ENCODE peak calls at places on chromosomes 6 and 20, in nine cellular contexts. Y, H, C, U, E, X, W, R and A are unnamed samples. For H3K9me3, the result is how much of the 10 kb centered on the place peaks cover.

GRCh38 chr20:17457064-17457463 is 74.1 kb downstream of the BFSP1 start:
- DNase-seq in C (no peak), R (no peak), X (no peak), Y (no peak), W (no peak), U (no peak), E (no peak), H (no peak), A (no peak)

GRCh38 chr6:150767585-150768164 is 97.8 kb upstream of the MTHFD1L start:
- DNase-seq in R (no peak), U (no peak), W (peak), X (no peak), Y (no peak), C (no peak), E (no peak), H (no peak), A (peak)

GRCh38 chr20:31722388-31723281 is at the start of gene BCL2L1:
- DNase-seq in W (peak), H (peak), U (peak), E (peak), C (peak), R (peak), X (peak), Y (peak), A (peak)

GRCh38 chr6:12423852-12424251 is 133.7 kb downstream of the EDN1 start:
- DNase-seq in H (no peak), W (no peak), Y (no peak), X (no peak), E (no peak), U (no peak), R (no peak), C (no peak), A (no peak)

GRCh38 chr20:3777726-3778629 is 3.3 kb downstream of the SPEF1 start:
- DNase-seq in U (no peak), Y (peak), X (no peak), E (no peak), C (peak), W (peak), H (no peak), R (no peak), A (no peak)

GRCh38 chr6:42453027-42453648 is 1.4 kb upstream of the TRERF1 start:
- DNase-seq in E (peak), U (peak), C (peak), R (peak), X (peak), Y (peak), W (peak), H (peak), A (peak)

GRCh38 chr20:63519765-63520593 is 586 bp upstream of the PPDPF start:
- DNase-seq in H (no peak), R (peak), W (peak), X (no peak), C (peak), U (peak), E (peak), Y (peak), A (peak)

GRCh38 chr6:64812138-64812537 is 894.9 kb downstream of the EYS start:
- DNase-seq in Y (no peak), R (no peak), U (no peak), E (no peak), W (no peak), C (no peak), X (no peak), H (no peak), A (no peak)

GRCh38 chr20:46999821-47000465 is 105.3 kb downstream of the EYA2 start:
- DNase-seq in X (no peak), W (no peak), R (no peak), H (no peak), E (peak), U (no peak), C (no peak), Y (no peak), A (no peak)

GRCh38 chr6:24743265-24743943 is 24.4 kb upstream of the C6orf62 start:
- DNase-seq in C (peak), Y (no peak), R (no peak), W (peak), U (peak), E (no peak), X (no peak), H (peak), A (no peak)

GRCh38 chr6:52162940-52163908 is 23.0 kb upstream of the IL17A start:
- DNase-seq in C (peak), E (peak), X (peak), Y (no peak), W (peak), H (peak), R (no peak), U (peak), A (peak)

GRCh38 chr20:47934761-47935160 is 149.5 kb upstream of the SULF2 start:
- DNase-seq in C (peak), Y (no peak), W (no peak), U (no peak), R (no peak), H (no peak), X (no peak), E (no peak), A (no peak)

GRCh38 chr6:87660226-87660886 is 41.7 kb downstream of the AKIRIN2 start:
- DNase-seq in C (peak), U (peak), E (no peak), H (peak), X (no peak), Y (no peak), R (no peak), W (peak), A (no peak)

GRCh38 chr6:45448417-45449389 is 71.0 kb upstream of the SUPT3H start:
- DNase-seq in Y (no peak), C (no peak), W (no peak), R (no peak), H (no peak), E (no peak), U (peak), X (no peak), A (no peak)

GRCh38 chr6:11525468-11526155 is 11.9 kb upstream of the TMEM170B start:
- DNase-seq in C (peak), E (no peak), Y (no peak), R (no peak), H (no peak), W (no peak), X (no peak), U (peak), A (no peak)

GRCh38 chr6:120869397-120869796 is 464.9 kb downstream of the TBC1D32 start:
- DNase-seq in X (no peak), Y (no peak), C (peak), W (no peak), E (no peak), U (no peak), R (no peak), H (no peak), A (no peak)

GRCh38 chr6:14549319-14549770 is 431.8 kb downstream of the CD83 start:
- DNase-seq in W (no peak), R (no peak), H (no peak), Y (no peak), X (no peak), C (no peak), U (no peak), E (peak), A (no peak)

GRCh38 chr6:42761287-42762067 is 15.6 kb upstream of the TBCC start:
- DNase-seq in W (no peak), U (no peak), E (no peak), C (no peak), X (no peak), H (no peak), Y (no peak), R (no peak), A (no peak)

GRCh38 chr6:168884050-168884645 is 369.5 kb downstream of the THBS2 start:
- DNase-seq in R (no peak), W (no peak), E (no peak), U (no peak), Y (no peak), X (no peak), C (no peak), H (no peak), A (no peak)

GRCh38 chr6:63923139-63923739 is 287.6 kb downstream of the PHF3 start:
- DNase-seq in U (peak), C (peak), W (peak), X (peak), R (no peak), H (peak), E (peak), Y (no peak), A (no peak)

GRCh38 chr6:4466260-4466659 is 309.9 kb upstream of the CDYL start:
- DNase-seq in W (peak), X (no peak), U (peak), Y (peak), R (no peak), C (peak), E (no peak), H (no peak), A (no peak)

GRCh38 chr20:31674895-31675827 is 37.4 kb downstream of the COX4I2 start:
- DNase-seq in X (peak), H (no peak), R (peak), Y (peak), C (peak), E (peak), W (peak), U (peak), A (no peak)

GRCh38 chr6:27451660-27452390 is 21.1 kb downstream of the ZNF184 start:
- DNase-seq in Y (no peak), U (no peak), H (no peak), R (no peak), W (no peak), X (no peak), E (no peak), C (no peak), A (no peak)
- H3K9me3 ChIP-seq in Y (half or more), U (half or more), H (under half), R (half or more), W (under half), X (half or more), E (half or more), C (half or more), A (under half)

DNA sequence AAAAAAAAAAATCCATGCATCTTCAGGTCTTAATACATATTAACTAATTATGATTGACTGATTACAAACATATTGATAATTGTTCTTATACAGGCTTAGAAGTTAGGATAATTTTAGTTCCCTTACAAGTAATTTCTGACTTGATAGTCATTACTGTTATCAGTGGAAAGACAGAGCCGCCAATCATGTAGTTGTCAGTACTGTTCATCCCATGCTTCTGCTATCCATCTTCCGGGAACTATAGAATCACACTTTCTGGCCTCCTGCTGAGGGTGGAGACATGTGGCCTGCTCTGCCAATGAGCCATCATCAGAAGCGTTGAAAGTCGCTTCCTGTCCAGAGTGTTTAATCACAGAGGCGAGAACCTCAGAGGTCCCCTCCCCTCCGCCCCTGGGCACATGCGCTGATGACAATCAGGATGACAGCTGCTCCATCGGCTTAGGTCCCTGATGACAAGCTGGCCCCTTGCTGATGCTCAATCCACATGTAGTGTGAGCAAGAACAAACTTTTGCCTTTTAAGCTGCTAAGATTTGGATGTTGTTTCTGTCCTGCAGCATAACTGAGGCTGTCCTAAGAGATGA is 3.0 kb downstream of the DDO start:
- DNase-seq in E (no peak), Y (no peak), H (no peak), W (no peak), C (no peak), X (no peak), R (no peak), U (no peak), A (no peak)
- H3K4me3 ChIP-seq in E (no peak), Y (no peak), H (no peak), W (no peak), C (no peak), X (no peak), R (no peak), U (no peak), A (no peak)

DNA sequence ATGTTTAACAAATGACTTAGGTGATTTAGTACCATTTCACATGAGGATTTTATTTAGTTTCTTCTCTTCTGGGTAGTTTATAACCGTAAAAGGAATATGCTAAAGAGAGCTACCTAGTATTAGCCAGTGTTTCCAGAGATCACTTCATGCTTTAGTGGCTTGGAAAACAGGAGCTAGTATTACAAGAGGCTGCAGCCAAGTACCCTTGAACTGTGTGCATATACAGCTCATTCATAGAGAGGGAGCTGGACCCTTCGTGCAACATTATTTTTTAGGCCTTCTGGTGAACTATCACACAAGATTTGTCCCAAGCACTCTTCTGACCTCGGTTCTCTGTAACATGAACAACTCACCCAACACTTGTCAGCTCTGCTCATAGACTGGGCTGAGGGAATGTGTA is 74.9 kb upstream of the RIN2 start:
- DNase-seq in X (no peak), U (no peak), R (no peak), E (no peak), W (no peak), C (no peak), Y (no peak), H (no peak), A (no peak)
- H3K9me3 ChIP-seq in X (under half), U (under half), R (under half), E (under half), W (under half), C (under half), Y (under half), H (under half), A (under half)

GRCh38 chr6:16129623-16130243 is 847 bp downstream of the MYLIP start:
- DNase-seq in C (peak), Y (peak), X (no peak), H (no peak), W (peak), E (peak), U (peak), R (peak), A (peak)

GRCh38 chr6:16128759-16129622 is at the start of gene MYLIP:
- DNase-seq in H (peak), Y (peak), X (peak), E (peak), W (peak), C (peak), U (peak), R (peak), A (peak)

GRCh38 chr6:16130932-16131387 is 2.1 kb downstream of the MYLIP start:
- DNase-seq in Y (no peak), W (peak), X (peak), E (peak), R (no peak), U (peak), C (peak), H (peak), A (peak)

GRCh38 chr6:16132909-16133308 is 4.0 kb downstream of the MYLIP start:
- DNase-seq in H (no peak), W (no peak), X (no peak), E (no peak), U (no peak), C (no peak), Y (no peak), R (no peak), A (no peak)

DNA sequence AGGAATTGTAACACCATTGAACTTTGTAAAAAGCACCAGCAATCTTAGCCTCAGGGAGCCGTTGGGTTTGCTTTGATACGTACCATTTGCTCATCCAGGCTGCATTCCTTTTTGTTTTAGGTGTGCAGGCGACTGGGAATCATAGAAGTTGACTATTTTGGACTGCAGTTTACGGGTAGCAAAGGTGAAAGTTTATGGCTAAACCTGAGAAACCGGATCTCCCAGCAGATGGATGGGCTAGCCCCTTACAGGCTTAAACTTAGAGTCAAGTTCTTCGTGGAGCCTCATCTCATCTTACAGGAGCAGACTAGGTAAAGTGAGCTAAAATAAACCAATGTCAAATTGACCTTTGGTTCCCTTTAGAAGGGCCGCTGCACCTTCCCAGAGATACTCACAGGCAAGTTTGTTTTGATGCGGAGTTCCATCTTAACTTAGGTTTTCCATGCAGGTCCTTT is 1.6 kb downstream of the MYLIP start:
- DNase-seq in C (peak), X (no peak), W (no peak), Y (no peak), U (no peak), H (no peak), E (peak), R (no peak), A (no peak)
- H3K4me3 ChIP-seq in C (peak), X (peak), W (peak), Y (peak), U (peak), H (peak), E (peak), R (peak), A (peak)

DNA sequence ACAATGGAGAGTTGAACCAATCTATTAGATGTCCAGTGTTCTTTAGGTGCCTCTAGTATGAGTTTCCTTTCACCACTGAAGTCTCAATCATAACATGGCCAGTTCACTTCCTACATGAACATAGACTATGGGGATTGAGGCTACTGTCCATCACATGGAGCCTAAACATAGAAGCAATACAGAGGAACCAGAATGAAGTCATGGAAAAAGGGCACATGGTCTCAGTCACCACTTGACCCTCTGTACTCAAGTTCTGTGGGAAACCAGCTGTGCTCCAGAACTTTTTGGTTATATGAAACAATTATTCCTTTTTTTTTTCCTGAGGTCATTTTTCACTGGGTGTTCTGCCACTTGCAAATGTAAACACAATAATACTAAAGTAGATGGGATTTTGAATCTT is 762.5 kb downstream of the CBLN4 start:
- DNase-seq in Y (no peak), R (no peak), C (no peak), X (no peak), H (no peak), E (no peak), W (no peak), U (no peak), A (no peak)
- H3K9me3 ChIP-seq in Y (under half), R (under half), C (under half), X (under half), H (under half), E (under half), W (under half), U (under half), A (under half)

GRCh38 chr20:59749293-59749680 is 144.9 kb downstream of the PHACTR3 start:
- DNase-seq in W (no peak), H (no peak), E (no peak), R (no peak), X (no peak), C (peak), U (peak), Y (no peak), A (no peak)
- H3K4me3 ChIP-seq in W (no peak), H (no peak), E (no peak), R (no peak), X (no peak), C (no peak), U (no peak), Y (no peak), A (no peak)

DNA sequence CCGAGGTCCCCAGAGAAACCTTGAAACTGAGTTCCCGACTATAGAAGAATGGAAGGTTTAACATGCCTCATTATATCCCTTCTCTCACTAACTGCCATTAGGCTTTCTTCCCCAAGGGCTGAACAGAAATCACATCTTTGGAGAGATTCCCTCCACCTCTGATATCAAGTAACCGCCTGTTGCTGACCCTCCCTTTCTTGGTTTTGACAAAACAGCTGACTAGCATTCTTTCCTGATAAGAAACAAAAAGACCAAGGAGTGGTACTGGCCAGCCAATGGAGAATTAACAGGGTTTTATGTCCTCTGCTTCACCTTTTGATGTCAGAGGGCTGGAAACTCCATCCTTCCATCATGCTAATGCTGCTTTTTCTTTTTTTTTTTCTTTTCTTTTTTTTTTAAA is 176.6 kb upstream of the ADGRB3 start:
- DNase-seq in X (no peak), Y (no peak), W (no peak), C (no peak), R (no peak), E (no peak), H (no peak), U (no peak), A (no peak)
- H3K9me3 ChIP-seq in X (under half), Y (under half), W (under half), C (under half), R (under half), E (under half), H (under half), U (under half), A (under half)

GRCh38 chr20:41031243-41031619 is 2.6 kb downstream of the TOP1 start:
- DNase-seq in U (no peak), R (no peak), W (no peak), E (no peak), Y (no peak), X (no peak), H (no peak), C (no peak), A (no peak)

GRCh38 chr20:41032243-41032642 is 3.6 kb downstream of the TOP1 start:
- DNase-seq in X (no peak), H (no peak), U (peak), C (no peak), E (no peak), Y (no peak), W (no peak), R (no peak), A (no peak)

GRCh38 chr20:41037172-41037571 is 8.6 kb downstream of the TOP1 start:
- DNase-seq in E (no peak), C (no peak), U (no peak), R (no peak), H (no peak), Y (no peak), X (no peak), W (no peak), A (no peak)

GRCh38 chr20:41035207-41035606 is 6.6 kb downstream of the TOP1 start:
- DNase-seq in R (no peak), Y (no peak), X (no peak), H (no peak), U (no peak), C (no peak), W (no peak), E (no peak), A (no peak)

GRCh38 chr20:41034239-41034638 is 5.6 kb downstream of the TOP1 start:
- DNase-seq in W (no peak), C (no peak), U (no peak), E (no peak), R (no peak), Y (no peak), H (no peak), X (no peak), A (no peak)
- H3K4me3 ChIP-seq in W (no peak), C (no peak), U (no peak), E (peak), R (no peak), Y (no peak), H (no peak), X (no peak), A (no peak)

GRCh38 chr20:931401-931800 is 15.3 kb upstream of the ANGPT4 start:
- DNase-seq in X (no peak), R (no peak), Y (no peak), C (peak), W (no peak), H (no peak), U (no peak), E (peak), A (no peak)

GRCh38 chr20:934186-934840 is 18.2 kb upstream of the ANGPT4 start:
- DNase-seq in W (no peak), Y (no peak), X (no peak), U (no peak), H (no peak), E (no peak), R (no peak), C (no peak), A (no peak)

GRCh38 chr20:933024-933423 is 16.9 kb upstream of the ANGPT4 start:
- DNase-seq in W (no peak), U (no peak), C (no peak), E (no peak), Y (no peak), H (no peak), X (no peak), R (no peak), A (no peak)
- H3K9me3 ChIP-seq in W (under half), U (under half), C (under half), E (under half), Y (under half), H (under half), X (under half), R (under half), A (under half)